ENCODE peak calls at places on chromosome 13, in seven cellular contexts. R is A549, U is tibial nerve, F is ovary, O is SK-N-SH, Y is stomach, S is HepG2. H is an unnamed sample.

GRCh38 chr13:111909971-111910671 is 156.8 kb upstream of the SOX1 start:
- DNase-seq in R (no peak), U (no peak), F (no peak), O (no peak), Y (no peak), S (no peak), H (no peak)

GRCh38 chr13:97414392-97414791 is 19.6 kb upstream of the RAP2A start:
- DNase-seq in R (no peak), U (no peak), F (no peak), O (no peak), Y (no peak), S (no peak), H (no peak)

GRCh38 chr13:64453831-64454230 is 2776.3 kb downstream of the PCDH9 start:
- DNase-seq in R (no peak), U (no peak), F (no peak), O (peak; percentile 14), Y (no peak), S (no peak), H (no peak)

GRCh38 chr13:64810701-64811258 is 2419.4 kb downstream of the PCDH9 start:
- DNase-seq in R (peak; percentile 5), U (no peak), F (no peak), O (no peak), Y (no peak), S (no peak), H (no peak)

GRCh38 chr13:95002968-95003813 is 290.8 kb upstream of the SOX21 start:
- DNase-seq in R (no peak), U (no peak), F (no peak), O (peak; percentile 57), Y (no peak), S (no peak), H (no peak)

GRCh38 chr13:21060063-21060826 is 1.1 kb downstream of the LATS2 start:
- DNase-seq in R (peak; percentile 45), U (peak; percentile 30), F (peak; percentile 58), O (no peak), Y (peak; percentile 52), S (no peak), H (peak; percentile 25)

GRCh38 chr13:111658150-111659100 is 338.0 kb downstream of the TEX29 start:
- DNase-seq in R (no peak), U (no peak), F (no peak), O (no peak), Y (no peak), S (no peak), H (no peak)

GRCh38 chr13:113597386-113598080 is 13.0 kb downstream of the TFDP1 start:
- DNase-seq in R (no peak), U (no peak), F (no peak), O (no peak), Y (no peak), S (no peak), H (no peak)

GRCh38 chr13:59747529-59747928 is 416.2 kb downstream of the DIAPH3 start:
- DNase-seq in R (no peak), U (no peak), F (no peak), O (no peak), Y (no peak), S (peak; percentile 15), H (no peak)

GRCh38 chr13:19984430-19985218 is 26.1 kb downstream of the ZMYM2 start:
- DNase-seq in R (peak; percentile 16), U (no peak), F (no peak), O (peak; percentile 20), Y (no peak), S (peak; percentile 16), H (no peak)

GRCh38 chr13:29505511-29505910 is 90.0 kb downstream of the SLC7A1 start:
- DNase-seq in R (no peak), U (no peak), F (no peak), O (no peak), Y (no peak), S (no peak), H (no peak)

GRCh38 chr13:97125051-97125809 is 96.9 kb upstream of the MBNL2 start:
- DNase-seq in R (peak; percentile 41), U (peak; percentile 66), F (peak; percentile 36), O (peak; percentile 50), Y (no peak), S (peak; percentile 17), H (no peak)

GRCh38 chr13:51764184-51765141 is 39.5 kb downstream of the DHRS12 start:
- DNase-seq in R (peak; percentile 42), U (peak; percentile 81), F (peak; percentile 62), O (no peak), Y (peak; percentile 56), S (peak; percentile 92), H (peak; percentile 56)

GRCh38 chr13:106376411-106377112 is 158.9 kb downstream of the EFNB2 start:
- DNase-seq in R (peak; percentile 48), U (no peak), F (no peak), O (no peak), Y (peak; percentile 61), S (no peak), H (no peak)

GRCh38 chr13:42532561-42533335 is 41.2 kb upstream of the TNFSF11 start:
- DNase-seq in R (no peak), U (no peak), F (no peak), O (no peak), Y (no peak), S (no peak), H (no peak)
- TF ChIP-seq EP300 in R (no peak), U (no peak), F (no peak), O (no peak), Y (no peak), S (no peak), H (no peak)

DNA sequence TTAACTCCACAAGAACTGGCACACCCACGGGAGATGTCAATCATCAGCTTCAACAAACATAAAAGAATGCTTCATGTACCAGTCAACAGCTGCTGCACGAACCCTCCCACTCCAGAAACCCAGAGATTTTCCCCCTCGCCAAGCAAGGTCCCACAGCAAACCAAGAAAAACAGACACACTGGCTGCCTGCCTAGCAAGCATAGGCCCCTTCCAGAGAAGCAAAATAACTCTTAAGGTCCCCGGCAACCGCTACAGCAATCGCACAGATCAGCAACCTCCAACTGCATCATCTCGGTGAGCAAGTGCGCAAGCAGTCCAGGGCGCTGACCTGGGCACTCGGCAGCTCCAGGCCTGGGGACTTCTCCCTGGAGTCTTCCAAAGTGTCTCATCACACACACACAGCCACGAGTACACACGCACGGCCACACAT is 125.2 kb downstream of the STK24 start:
- DNase-seq in R (no peak), U (peak; percentile 48), F (peak; percentile 44), O (no peak), Y (no peak), S (no peak), H (no peak)
- H3K4me1 ChIP-seq in R (peaks cover 11% of the 10 kb centered on the region), U (no peaks in the 10 kb centered on the region), F (peaks cover 10% of the 10 kb centered on the region), O (peaks cover 17% of the 10 kb centered on the region), Y (peaks cover 14% of the 10 kb centered on the region), S (peaks cover 23% of the 10 kb centered on the region), H (peaks cover 23% of the 10 kb centered on the region)

DNA sequence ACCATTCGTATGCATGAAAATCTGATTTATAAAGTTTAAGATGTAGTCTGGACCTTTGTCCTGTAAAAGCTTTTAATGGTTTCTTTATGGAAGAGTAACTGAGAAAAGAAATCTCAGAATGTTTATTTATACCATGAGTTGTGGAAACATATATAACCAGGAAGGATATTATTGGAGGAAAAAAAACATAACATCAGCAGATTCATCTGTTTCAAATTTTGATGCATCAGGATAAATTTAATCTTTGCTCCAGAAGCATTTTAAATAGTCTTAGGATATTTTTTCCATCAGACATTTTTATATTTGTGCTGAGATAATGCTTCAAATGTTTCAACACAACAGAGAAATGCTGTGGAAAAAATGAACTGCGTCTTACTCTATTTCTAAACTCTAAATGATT is 31.2 kb upstream of the CSNK1A1L start:
- DNase-seq in R (no peak), U (no peak), F (no peak), O (no peak), Y (no peak), S (no peak), H (no peak)
- H3K27ac ChIP-seq in R (no peak overlapping the region), U (no peak overlapping the region), F (no peak overlapping the region), O (no peak overlapping the region), Y (no peak overlapping the region), S (no peak overlapping the region), H (no peak overlapping the region)

DNA sequence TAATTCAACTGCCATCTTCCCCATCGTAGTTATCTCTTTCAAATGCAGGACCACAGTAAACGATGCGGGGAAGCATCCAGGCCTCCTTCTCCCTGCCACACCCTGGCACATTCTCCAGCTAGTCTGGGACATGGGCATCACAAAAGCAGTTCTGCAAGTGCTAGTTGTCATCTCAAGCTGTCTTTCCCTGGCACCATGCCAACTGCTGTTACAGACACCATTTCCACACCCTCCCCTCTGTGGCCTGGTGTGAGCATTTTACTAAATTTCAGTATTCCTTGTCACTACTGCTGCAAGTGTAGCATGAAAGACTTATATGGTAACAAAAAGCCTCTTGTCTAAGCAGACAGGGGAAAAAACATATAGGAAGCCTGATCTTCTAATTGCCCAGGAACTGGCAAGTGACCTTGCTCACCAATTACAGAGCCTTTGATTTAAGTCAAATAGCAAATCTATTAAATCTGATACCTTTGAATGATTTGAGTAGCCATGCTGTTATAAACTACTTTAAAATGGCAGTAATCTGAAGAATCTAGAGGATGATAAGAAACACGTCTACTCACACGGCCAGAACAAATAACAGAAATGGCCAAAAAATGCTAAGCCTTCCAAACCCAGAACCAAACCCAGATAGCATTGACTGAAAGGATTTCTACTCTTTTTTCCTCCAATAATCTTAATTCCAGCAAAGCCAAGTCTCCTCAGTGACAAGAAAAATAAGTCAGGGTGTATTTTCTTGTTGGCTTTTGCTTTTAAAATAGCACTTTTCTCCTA is 179.0 kb downstream of the NUFIP1 start:
- DNase-seq in R (peak; percentile 19), U (peak; percentile 44), F (peak; percentile 62), O (peak; percentile 26), Y (peak; percentile 31), S (no peak), H (peak; percentile 46)
- TF ChIP-seq EP300 in R (no peak), U (no peak), F (no peak), O (no peak), Y (no peak), S (no peak), H (no peak)

DNA sequence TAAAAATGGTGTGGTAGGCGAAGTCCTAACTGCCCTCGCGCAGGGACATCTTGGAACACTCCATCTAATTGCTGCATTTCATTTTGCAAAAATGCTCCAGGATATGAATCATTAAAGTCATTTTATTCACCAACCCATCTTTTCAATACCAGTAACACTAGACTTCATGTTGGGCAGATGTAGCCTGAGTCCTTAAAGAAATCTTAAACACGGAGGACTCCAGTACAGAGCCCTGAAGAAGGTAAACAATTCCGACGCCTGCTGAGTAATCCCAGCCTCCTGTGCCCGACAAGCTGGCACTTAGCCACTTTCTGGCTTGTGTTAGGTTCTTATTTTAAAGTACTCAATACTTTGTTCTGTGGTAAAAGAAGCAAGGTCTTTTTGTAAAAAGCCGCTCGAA is 58.0 kb upstream of the IRS2 start:
- DNase-seq in R (no peak), U (no peak), F (no peak), O (no peak), Y (peak; percentile 64), S (no peak), H (no peak)
- H3K4me1 ChIP-seq in R (peaks cover 2% of the 10 kb centered on the region), U (no peaks in the 10 kb centered on the region), F (no peaks in the 10 kb centered on the region), O (no peaks in the 10 kb centered on the region), Y (no peaks in the 10 kb centered on the region), S (no peaks in the 10 kb centered on the region), H (no peaks in the 10 kb centered on the region)

H was measured in transverse colon.